ENCODE peak calls at places on chromosomes 16 and 17, in eight cellular contexts. X is PC-3; M is effector memory CD4-positive, alpha-beta T cell; W is left lung; I is right lobe of liver; E is CD8-positive, alpha-beta T cell; N is stomach; S is tibial nerve. G is an unnamed sample.

GRCh38 chr16:88442811-88443576 is 10.1 kb upstream of the ZFPM1 start:
- DNase-seq in M (peak; percentile 56), N (peak; percentile 83), S (peak; percentile 49), I (peak; percentile 84), W (peak; percentile 94), X (peak; percentile 81), E (peak; percentile 91), G (peak; percentile 47)

GRCh38 chr16:8458481-8458880 is 131.8 kb downstream of the TMEM114 start:
- DNase-seq in N (no peak), I (no peak), E (no peak), S (no peak), W (no peak), X (no peak), M (no peak), G (no peak)

GRCh38 chr17:73335591-73336503 is 24.0 kb upstream of the CDC42EP4 start:
- DNase-seq in N (peak; percentile 34), E (no peak), M (no peak), X (peak; percentile 46), W (peak; percentile 39), S (no peak), I (no peak), G (no peak)

GRCh38 chr17:76370261-76370993 is 14.0 kb upstream of the SPHK1 start:
- DNase-seq in N (peak; percentile 47), S (peak; percentile 65), I (no peak), M (no peak), E (no peak), X (peak; percentile 99), W (peak; percentile 41), G (no peak)

GRCh38 chr16:24116989-24117388 is 139.1 kb upstream of the CACNG3 start:
- DNase-seq in E (no peak), M (no peak), W (no peak), I (no peak), S (no peak), X (no peak), N (no peak), G (no peak)

GRCh38 chr16:53156516-53156915 is 101.7 kb downstream of the CHD9 start:
- DNase-seq in S (no peak), N (no peak), X (no peak), M (no peak), I (no peak), W (no peak), E (no peak), G (no peak)

GRCh38 chr17:76266244-76266938 is 1.2 kb downstream of the UBALD2 start:
- DNase-seq in S (no peak), E (peak; percentile 57), W (no peak), M (no peak), X (no peak), I (no peak), N (no peak), G (no peak)

GRCh38 chr16:87575027-87575804 is 27.1 kb upstream of the JPH3 start:
- DNase-seq in M (no peak), N (no peak), S (no peak), X (no peak), W (peak; percentile 8), I (no peak), E (no peak), G (no peak)

GRCh38 chr16:28187595-28188004 is 24.2 kb downstream of the XPO6 start:
- DNase-seq in N (no peak), S (no peak), W (no peak), E (no peak), M (no peak), I (no peak), X (no peak), G (no peak)

GRCh38 chr17:35003778-35004177 is 23.5 kb downstream of the LIG3 start:
- DNase-seq in E (no peak), I (no peak), X (no peak), W (no peak), S (no peak), N (no peak), M (no peak), G (no peak)

GRCh38 chr17:35002876-35003551 is 22.7 kb downstream of the LIG3 start:
- DNase-seq in E (no peak), X (peak; percentile 64), W (no peak), M (no peak), N (peak; percentile 77), I (no peak), S (no peak), G (no peak)

GRCh38 chr17:35010093-35010492 is 29.8 kb downstream of the LIG3 start:
- DNase-seq in X (no peak), M (no peak), E (no peak), S (no peak), I (no peak), W (no peak), N (no peak), G (no peak)

GRCh38 chr17:35006345-35006744 is 26.0 kb downstream of the LIG3 start:
- DNase-seq in X (no peak), W (no peak), S (no peak), N (no peak), I (no peak), M (no peak), E (no peak), G (no peak)

GRCh38 chr17:35006961-35007360 is 26.6 kb downstream of the LIG3 start:
- DNase-seq in S (no peak), N (no peak), E (no peak), X (no peak), M (no peak), W (no peak), I (no peak), G (no peak)
- H3K27ac ChIP-seq in S (no peak overlapping the region), N (no peak overlapping the region), E (no peak overlapping the region), X (no peak overlapping the region), M (no peak overlapping the region), W (no peak overlapping the region), I (no peak overlapping the region), G (no peak overlapping the region)

GRCh38 chr16:57469046-57469445 is 6.6 kb downstream of the POLR2C start:
- DNase-seq in E (peak; percentile 43), W (no peak), M (no peak), N (no peak), X (no peak), S (no peak), I (no peak), G (no peak)
- H3K36me3 ChIP-seq in E (peaks cover 56% of the 10 kb centered on the region), W (peaks cover 94% of the 10 kb centered on the region), M (peaks cover 79% of the 10 kb centered on the region), N (peaks cover 98% of the 10 kb centered on the region), X (peaks cover 43% of the 10 kb centered on the region), S (peaks cover 6% of the 10 kb centered on the region), I (no peaks in the 10 kb centered on the region), G (no peaks in the 10 kb centered on the region)

GRCh38 chr16:7083086-7083485 is 249.6 kb upstream of the RBFOX1 start:
- DNase-seq in S (no peak), M (no peak), W (no peak), E (no peak), I (no peak), N (no peak), X (no peak), G (no peak)
- H3K4me1 ChIP-seq in S (peaks cover 3% of the 10 kb centered on the region), M (no peaks in the 10 kb centered on the region), W (no peaks in the 10 kb centered on the region), E (no peaks in the 10 kb centered on the region), I (no peaks in the 10 kb centered on the region), N (no peaks in the 10 kb centered on the region), X (no peaks in the 10 kb centered on the region), G (no peaks in the 10 kb centered on the region)

GRCh38 chr17:64357191-64357981 is 33.3 kb downstream of the PECAM1 start:
- DNase-seq in I (no peak), M (no peak), N (no peak), W (peak; percentile 22), E (no peak), S (peak; percentile 70), X (peak; percentile 76), G (peak; percentile 38)
- H3K27ac ChIP-seq in I (no peak overlapping the region), M (no peak overlapping the region), N (peak overlapping the region; percentile 60), W (peak overlapping the region; percentile 55), E (no peak overlapping the region), S (peak overlapping the region; percentile 60), X (peak overlapping the region; percentile 84), G (peak overlapping the region; percentile 66)

GRCh38 chr17:4968166-4968915 is 724 bp upstream of the SPAG7 start:
- DNase-seq in M (no peak), N (no peak), E (no peak), X (no peak), I (no peak), W (no peak), S (no peak), G (peak; percentile 34)

GRCh38 chr17:4969551-4970231 is 2.1 kb upstream of the SPAG7 start:
- DNase-seq in X (no peak), N (no peak), I (peak; percentile 76), W (no peak), S (no peak), M (no peak), E (no peak), G (no peak)

GRCh38 chr17:4971826-4972225 is 4.2 kb upstream of the SPAG7 start:
- DNase-seq in M (no peak), X (no peak), I (no peak), N (no peak), E (no peak), S (no peak), W (no peak), G (peak; percentile 18)

GRCh38 chr17:4968916-4969550 is 1.4 kb upstream of the SPAG7 start:
- DNase-seq in X (peak; percentile 31), I (no peak), S (no peak), E (no peak), W (no peak), M (no peak), N (no peak), G (peak; percentile 21)

GRCh38 chr17:4970273-4970672 is 2.7 kb upstream of the SPAG7 start:
- DNase-seq in E (no peak), S (no peak), M (no peak), N (no peak), I (no peak), X (no peak), W (no peak), G (no peak)
- H3K36me3 ChIP-seq in E (peaks cover 19% of the 10 kb centered on the region), S (peaks cover 4% of the 10 kb centered on the region), M (peaks cover 30% of the 10 kb centered on the region), N (peaks cover 64% of the 10 kb centered on the region), I (no peaks in the 10 kb centered on the region), X (no peaks in the 10 kb centered on the region), W (peaks cover 67% of the 10 kb centered on the region), G (peaks cover 36% of the 10 kb centered on the region)

DNA sequence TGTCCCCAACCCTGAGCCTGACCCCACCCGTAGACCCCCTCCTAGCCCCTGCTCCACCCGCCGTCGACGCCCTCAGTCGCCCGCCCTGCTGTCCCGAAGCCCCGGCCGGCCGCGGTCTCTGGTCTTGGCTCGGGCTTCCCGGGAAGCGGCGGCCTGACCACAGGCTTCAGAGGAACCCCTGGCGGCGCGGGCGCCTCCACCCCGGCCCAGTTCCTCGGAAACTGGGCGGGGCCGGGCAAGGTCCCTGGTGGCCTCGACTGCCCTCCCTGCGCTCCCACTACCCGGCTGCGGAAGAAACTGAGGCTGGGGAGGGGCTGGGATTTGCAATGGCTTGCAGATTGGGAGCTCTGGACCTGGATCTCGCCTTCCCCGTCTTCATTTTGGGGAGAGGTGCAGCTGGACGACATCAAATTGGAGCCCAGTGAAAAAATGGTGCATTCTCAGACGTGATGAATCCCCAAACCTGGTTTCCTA is 690 bp upstream of the SOCS1 start:
- DNase-seq in I (peak; percentile 78), M (peak; percentile 11), N (peak; percentile 69), X (peak; percentile 41), W (peak; percentile 92), S (peak; percentile 44), E (peak; percentile 56), G (peak; percentile 35)
- H3K4me1 ChIP-seq in I (peaks cover 17% of the 10 kb centered on the region), M (peaks cover 47% of the 10 kb centered on the region), N (peaks cover 57% of the 10 kb centered on the region), X (peaks cover 21% of the 10 kb centered on the region), W (peaks cover 57% of the 10 kb centered on the region), S (peaks cover 48% of the 10 kb centered on the region), E (peaks cover 55% of the 10 kb centered on the region), G (peaks cover 16% of the 10 kb centered on the region)

GRCh38 chr17:82582208-82582607 is 62.7 kb downstream of the FOXK2 start:
- DNase-seq in W (no peak), X (no peak), S (no peak), N (no peak), E (no peak), I (peak; percentile 11), M (no peak), G (no peak)
- H3K27ac ChIP-seq in W (no peak overlapping the region), X (no peak overlapping the region), S (peak overlapping the region; percentile 74), N (no peak overlapping the region), E (no peak overlapping the region), I (no peak overlapping the region), M (no peak overlapping the region), G (peak overlapping the region; percentile 57)